ENCODE peak calls at places on chromosome 9, in four cellular contexts. Q, V, E and Y are unnamed samples.
A peak's percentile ranks its signal among the peaks of the same experiment; 100 is the strongest.

GRCh38 chr9:116218399-116218798 is 64.8 kb downstream of the PAPPA start:
- DNase-seq in Q (no peak), V (no peak), E (no peak), Y (no peak)

GRCh38 chr9:76859860-76860259 is 46.1 kb downstream of the PRUNE2 start:
- DNase-seq in Q (no peak), V (no peak), E (no peak), Y (no peak)

GRCh38 chr9:36485647-36486453 is 85.8 kb upstream of the RNF38 start:
- DNase-seq in Q (no peak), V (peak; percentile 40), E (peak; percentile 13), Y (no peak)

GRCh38 chr9:114690308-114690707 is 8.3 kb upstream of the TEX48 start:
- DNase-seq in Q (no peak), V (no peak), E (no peak), Y (no peak)

GRCh38 chr9:135339378-135339973 is 140.1 kb upstream of the PPP1R26 start:
- DNase-seq in Q (no peak), V (no peak), E (no peak), Y (no peak)

GRCh38 chr9:113578279-113578865 is 114.8 kb downstream of the RGS3 start:
- DNase-seq in Q (peak; percentile 46), V (no peak), E (no peak), Y (no peak)

GRCh38 chr9:113589890-113590289 is 126.4 kb downstream of the RGS3 start:
- DNase-seq in Q (no peak), V (no peak), E (no peak), Y (no peak)

GRCh38 chr9:111944467-111944866 is 47.9 kb downstream of the UGCG start:
- DNase-seq in Q (no peak), V (no peak), E (no peak), Y (no peak)

GRCh38 chr9:133977421-133978201 is 14.5 kb downstream of the VAV2 start:
- DNase-seq in Q (peak; percentile 44), V (no peak), E (no peak), Y (no peak)

GRCh38 chr9:7237473-7238243 is 479.9 kb downstream of the KDM4C start:
- DNase-seq in Q (no peak), V (no peak), E (no peak), Y (no peak)

GRCh38 chr9:132769895-132770774 is 99.9 kb downstream of the GTF3C4 start:
- DNase-seq in Q (peak; percentile 84), V (peak; percentile 48), E (peak; percentile 20), Y (peak; percentile 52)

GRCh38 chr9:115423646-115424045 is 305.7 kb upstream of the TNC start:
- DNase-seq in Q (no peak), V (no peak), E (no peak), Y (no peak)

GRCh38 chr9:6506571-6506970 is 93.6 kb downstream of the UHRF2 start:
- DNase-seq in Q (no peak), V (no peak), E (no peak), Y (no peak)

GRCh38 chr9:36939655-36940578 is 94.2 kb downstream of the PAX5 start:
- DNase-seq in Q (no peak), V (no peak), E (no peak), Y (no peak)

GRCh38 chr9:105993051-105993854 is 298.9 kb downstream of the TMEM38B start:
- DNase-seq in Q (no peak), V (no peak), E (no peak), Y (no peak)

GRCh38 chr9:120715331-120715924 is 1.2 kb upstream of the MEGF9 start:
- DNase-seq in Q (peak; percentile 71), V (peak; percentile 42), E (peak; percentile 32), Y (peak; percentile 38)

GRCh38 chr9:108622467-108622866 is 233.3 kb downstream of the ACTL7B start:
- DNase-seq in Q (no peak), V (no peak), E (no peak), Y (no peak)

GRCh38 chr9:121640076-121640475 is 11.4 kb upstream of the DAB2IP start:
- DNase-seq in Q (peak; percentile 60), V (no peak), E (peak; percentile 71), Y (no peak)

GRCh38 chr9:94719878-94720277 is 6.6 kb upstream of the AOPEP start:
- DNase-seq in Q (no peak), V (no peak), E (no peak), Y (no peak)

GRCh38 chr9:85056203-85056572 is 386.7 kb downstream of the NTRK2 start:
- DNase-seq in Q (no peak), V (no peak), E (no peak), Y (no peak)

GRCh38 chr9:85431396-85432102 is 310.2 kb downstream of the AGTPBP1 start:
- DNase-seq in Q (no peak), V (no peak), E (no peak), Y (no peak)

GRCh38 chr9:104836235-104836634 is 72.3 kb downstream of the NIPSNAP3B start:
- DNase-seq in Q (no peak), V (no peak), E (no peak), Y (no peak)

GRCh38 chr9:133585481-133586367 is 23.5 kb downstream of the FAM163B start:
- DNase-seq in Q (no peak), V (no peak), E (no peak), Y (no peak)

GRCh38 chr9:36319806-36320205 is 61.6 kb upstream of the GNE start:
- DNase-seq in Q (no peak), V (no peak), E (no peak), Y (no peak)

GRCh38 chr9:72305102-72305546 is 59.9 kb downstream of the ZFAND5 start:
- DNase-seq in Q (peak; percentile 91), V (peak; percentile 26), E (peak; percentile 57), Y (peak; percentile 80)

GRCh38 chr9:136019041-136019680 is 58.0 kb upstream of the UBAC1 start:
- DNase-seq in Q (no peak), V (no peak), E (no peak), Y (no peak)

GRCh38 chr9:129697956-129698757 is 32.7 kb downstream of the PRRX2 start:
- DNase-seq in Q (peak; percentile 90), V (no peak), E (peak; percentile 46), Y (peak; percentile 50)
- H3K27me3 ChIP-seq in Q (no peaks in the 10 kb centered on the region), V (peaks cover 81% of the 10 kb centered on the region), E (peaks cover 43% of the 10 kb centered on the region), Y (peaks cover 38% of the 10 kb centered on the region)

GRCh38 chr9:128168731-128169308 is 8.8 kb downstream of the BBLN start:
- DNase-seq in Q (no peak), V (no peak), E (no peak), Y (no peak)

GRCh38 chr9:128169492-128169891 is 9.4 kb downstream of the BBLN start:
- DNase-seq in Q (no peak), V (no peak), E (no peak), Y (no peak)

GRCh38 chr9:128167209-128167608 is 7.1 kb downstream of the BBLN start:
- DNase-seq in Q (no peak), V (no peak), E (no peak), Y (no peak)

GRCh38 chr9:128166169-128166568 is 6.1 kb downstream of the BBLN start:
- DNase-seq in Q (no peak), V (no peak), E (no peak), Y (no peak)

DNA sequence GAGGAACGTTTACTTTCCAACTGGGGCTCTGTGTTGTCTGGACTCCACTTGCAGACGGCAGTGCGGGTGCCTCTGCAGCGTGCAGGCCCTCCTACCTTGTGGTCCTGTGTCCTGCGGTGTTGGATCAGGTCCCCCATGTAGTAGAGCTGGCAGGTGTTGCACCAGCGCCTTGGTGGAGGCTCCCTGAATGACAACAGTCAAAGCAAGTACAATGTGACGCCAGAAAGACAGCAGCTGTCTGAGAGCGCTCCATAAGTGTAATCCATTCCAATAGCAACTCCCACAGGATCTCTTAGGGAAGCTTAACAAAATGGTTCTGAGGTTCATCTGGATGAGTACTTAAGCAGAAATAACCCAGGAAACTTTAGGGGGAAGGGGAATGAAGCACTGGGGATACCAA is 9.9 kb downstream of the BBLN start:
- DNase-seq in Q (no peak), V (no peak), E (no peak), Y (no peak)
- H3K9me3 ChIP-seq in Q (no peaks in the 10 kb centered on the region), V (no peaks in the 10 kb centered on the region), E (no peaks in the 10 kb centered on the region), Y (no peaks in the 10 kb centered on the region)

DNA sequence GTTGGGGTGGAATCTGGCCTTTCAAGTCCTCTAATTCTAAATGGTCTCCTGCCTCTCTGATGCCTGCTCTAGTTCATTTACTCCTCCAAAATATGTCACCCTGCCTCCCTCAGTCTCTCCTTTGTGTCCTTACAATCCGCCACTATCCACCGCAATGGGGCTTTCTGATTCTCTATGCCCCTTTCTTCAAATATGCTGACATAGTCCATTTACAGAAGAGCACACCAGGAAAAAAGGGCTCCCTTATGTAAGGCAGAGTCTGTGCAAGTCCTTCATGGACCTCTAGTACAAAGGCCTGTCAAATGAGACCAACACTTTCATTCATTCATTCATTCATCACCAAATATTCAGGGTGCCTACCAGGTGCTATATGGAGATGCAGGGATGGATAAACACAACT is 2.0 kb upstream of the ASTN2 start:
- DNase-seq in Q (no peak), V (no peak), E (no peak), Y (no peak)
- H3K27me3 ChIP-seq in Q (peaks cover 2% of the 10 kb centered on the region), V (peaks cover 58% of the 10 kb centered on the region), E (peaks cover 63% of the 10 kb centered on the region), Y (peaks cover 49% of the 10 kb centered on the region)

GRCh38 chr9:35029852-35030251 is 40.3 kb downstream of the DNAJB5 start:
- DNase-seq in Q (no peak), V (no peak), E (no peak), Y (no peak)
- H3K9me3 ChIP-seq in Q (no peaks in the 10 kb centered on the region), V (peaks cover 2% of the 10 kb centered on the region), E (no peaks in the 10 kb centered on the region), Y (no peaks in the 10 kb centered on the region)